ENCODE peak calls at places on chromosomes 6 and 20, in nine cellular contexts. D is CD4-positive, alpha-beta T cell; U is breast epithelium; R is Peyer's patch; F is heart left ventricle; J is A549; I is dorsolateral prefrontal cortex; S is right lobe of liver; P is hepatocyte. V is an unnamed sample.

GRCh38 chr6:38867726-38868125 is 152.6 kb downstream of the DNAH8 start:
- DNase-seq in I (no peak), U (no peak), J (no peak), F (no peak), P (no peak), D (no peak), S (no peak), R (no peak), V (no peak)

GRCh38 chr20:52105045-52105572 is 86.5 kb downstream of the ZFP64 start:
- DNase-seq in F (no peak), R (no peak), I (no peak), S (no peak), J (peak), D (no peak), U (no peak), P (peak), V (no peak)

GRCh38 chr6:28816909-28817807 is 106.6 kb downstream of the TRIM27 start:
- DNase-seq in S (no peak), F (no peak), J (peak), U (no peak), P (no peak), R (no peak), D (no peak), I (no peak), V (no peak)

GRCh38 chr6:37171141-37171969 is 1.4 kb downstream of the PIM1 start:
- DNase-seq in U (peak), S (peak), D (peak), F (peak), I (peak), J (no peak), R (peak), P (peak), V (peak)

GRCh38 chr6:33414592-33415271 is 3.2 kb downstream of the CUTA start:
- DNase-seq in R (no peak), I (no peak), F (no peak), D (no peak), J (no peak), U (no peak), P (no peak), S (no peak), V (no peak)

GRCh38 chr6:93784794-93785757 is 365.7 kb upstream of the EPHA7 start:
- DNase-seq in U (no peak), S (no peak), R (no peak), J (peak), I (no peak), D (no peak), F (no peak), P (no peak), V (no peak)

GRCh38 chr6:30483677-30484279 is 5.5 kb upstream of the HLA-E start:
- DNase-seq in J (peak), U (no peak), I (no peak), D (peak), S (no peak), P (peak), R (peak), F (no peak), V (no peak)

GRCh38 chr6:75128881-75129570 is 76.8 kb downstream of the COL12A1 start:
- DNase-seq in J (no peak), S (no peak), D (no peak), F (no peak), U (no peak), P (no peak), R (no peak), I (no peak), V (no peak)

GRCh38 chr6:136343700-136344099 is 54.1 kb upstream of the BCLAF1 start:
- DNase-seq in P (no peak), I (no peak), S (no peak), D (no peak), J (no peak), F (no peak), U (no peak), R (no peak), V (no peak)

GRCh38 chr6:56787209-56787608 is 144.5 kb upstream of the DST start:
- DNase-seq in D (no peak), U (no peak), F (no peak), I (no peak), P (no peak), J (no peak), S (no peak), R (no peak), V (no peak)

GRCh38 chr6:49556429-49556837 is 6.0 kb downstream of the C6orf141 start:
- DNase-seq in D (no peak), J (peak), F (no peak), R (peak), P (peak), I (no peak), S (no peak), U (no peak), V (peak)

GRCh38 chr6:170208171-170208601 is 82.7 kb downstream of the DLL1 start:
- DNase-seq in F (no peak), D (no peak), I (peak), J (no peak), R (no peak), P (no peak), S (no peak), U (no peak), V (peak)

GRCh38 chr20:953742-954141 is 37.6 kb upstream of the ANGPT4 start:
- DNase-seq in R (no peak), U (no peak), D (no peak), I (peak), J (no peak), F (no peak), S (no peak), P (no peak), V (no peak)

GRCh38 chr6:35611235-35611634 is 77.5 kb downstream of the FKBP5 start:
- DNase-seq in I (no peak), J (no peak), R (no peak), S (no peak), F (no peak), P (peak), U (no peak), D (no peak), V (no peak)

GRCh38 chr20:59289994-59290393 is 10.4 kb upstream of the EDN3 start:
- DNase-seq in R (peak), F (no peak), U (no peak), D (no peak), I (no peak), S (no peak), P (no peak), J (no peak), V (no peak)

DNA sequence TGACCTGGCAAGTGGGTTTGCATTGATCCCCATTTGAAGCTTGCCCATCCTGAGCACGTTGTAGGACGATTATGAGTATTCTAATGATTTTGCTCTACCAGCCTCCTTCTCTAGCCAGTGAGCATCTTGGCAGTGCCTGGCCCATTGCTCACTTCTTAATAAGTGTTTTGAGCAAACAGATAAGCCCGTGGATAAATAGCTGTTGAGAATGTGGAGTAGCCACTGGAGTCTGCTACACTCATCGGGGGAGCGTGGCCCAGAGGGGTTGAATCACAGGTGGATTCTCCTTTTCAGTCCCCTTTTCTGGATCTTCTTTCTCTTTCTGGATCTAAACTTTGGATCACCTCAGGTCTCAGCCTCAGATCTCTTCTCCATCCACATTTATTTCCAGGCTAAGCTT is 15.9 kb upstream of the EDN3 start:
- DNase-seq in J (no peak), F (no peak), P (no peak), S (no peak), R (no peak), D (no peak), U (no peak), I (no peak), V (no peak)
- H3K27ac ChIP-seq in J (no peak), F (no peak), P (no peak), S (no peak), R (no peak), D (no peak), U (no peak), I (no peak), V (no peak)

GRCh38 chr6:111483736-111484654 is 977 bp upstream of the REV3L start:
- DNase-seq in D (peak), U (peak), F (peak), J (peak), S (peak), P (peak), I (peak), R (peak), V (peak)
- TF ChIP-seq CTCF in D (no peak), U (no peak), F (no peak), J (no peak), S (no peak), P (no peak), I (no peak), R (no peak), V (no peak)

GRCh38 chr6:134517863-134518262 is 200.0 kb upstream of the SGK1 start:
- DNase-seq in S (no peak), U (no peak), F (no peak), I (no peak), P (no peak), J (no peak), R (no peak), D (no peak), V (no peak)

GRCh38 chr6:134521116-134521501 is 203.2 kb upstream of the SGK1 start:
- DNase-seq in J (no peak), I (no peak), F (no peak), S (no peak), U (no peak), P (no peak), R (no peak), D (no peak), V (no peak)

GRCh38 chr6:134517145-134517658 is 199.3 kb upstream of the SGK1 start:
- DNase-seq in I (no peak), S (peak), U (no peak), F (peak), R (peak), P (peak), D (no peak), J (peak), V (peak)

GRCh38 chr6:134520181-134521115 is 202.5 kb upstream of the SGK1 start:
- DNase-seq in I (no peak), F (no peak), P (peak), J (no peak), U (no peak), D (no peak), S (no peak), R (no peak), V (no peak)

GRCh38 chr6:134519456-134519855 is 201.5 kb upstream of the SGK1 start:
- DNase-seq in U (no peak), F (peak), D (peak), P (no peak), J (no peak), S (no peak), I (no peak), R (peak), V (no peak)
- H3K27ac ChIP-seq in U (no peak), F (peak), D (no peak), P (no peak), J (peak), S (peak), I (peak), R (no peak), V (no peak)

GRCh38 chr20:8388146-8388545 is 256.1 kb downstream of the PLCB1 start:
- DNase-seq in I (no peak), P (no peak), R (no peak), D (no peak), J (no peak), U (no peak), S (no peak), F (no peak), V (no peak)

GRCh38 chr20:8388707-8389106 is 256.6 kb downstream of the PLCB1 start:
- DNase-seq in R (no peak), J (no peak), D (no peak), F (no peak), U (no peak), S (no peak), I (no peak), P (no peak), V (no peak)

GRCh38 chr20:8390500-8390899 is 258.4 kb downstream of the PLCB1 start:
- DNase-seq in U (no peak), R (no peak), F (no peak), D (no peak), J (no peak), I (no peak), S (no peak), P (no peak), V (no peak)

GRCh38 chr20:8386991-8387390 is 254.9 kb downstream of the PLCB1 start:
- DNase-seq in P (no peak), D (no peak), R (no peak), J (no peak), U (no peak), S (no peak), I (no peak), F (no peak), V (no peak)

GRCh38 chr20:8389381-8390368 is 257.6 kb downstream of the PLCB1 start:
- DNase-seq in J (peak), I (no peak), S (no peak), F (no peak), R (no peak), P (peak), D (no peak), U (no peak), V (no peak)
- TF ChIP-seq CTCF in J (peak), I (peak), S (peak), F (peak), R (peak), P (peak), D (peak), U (peak), V (peak)

DNA sequence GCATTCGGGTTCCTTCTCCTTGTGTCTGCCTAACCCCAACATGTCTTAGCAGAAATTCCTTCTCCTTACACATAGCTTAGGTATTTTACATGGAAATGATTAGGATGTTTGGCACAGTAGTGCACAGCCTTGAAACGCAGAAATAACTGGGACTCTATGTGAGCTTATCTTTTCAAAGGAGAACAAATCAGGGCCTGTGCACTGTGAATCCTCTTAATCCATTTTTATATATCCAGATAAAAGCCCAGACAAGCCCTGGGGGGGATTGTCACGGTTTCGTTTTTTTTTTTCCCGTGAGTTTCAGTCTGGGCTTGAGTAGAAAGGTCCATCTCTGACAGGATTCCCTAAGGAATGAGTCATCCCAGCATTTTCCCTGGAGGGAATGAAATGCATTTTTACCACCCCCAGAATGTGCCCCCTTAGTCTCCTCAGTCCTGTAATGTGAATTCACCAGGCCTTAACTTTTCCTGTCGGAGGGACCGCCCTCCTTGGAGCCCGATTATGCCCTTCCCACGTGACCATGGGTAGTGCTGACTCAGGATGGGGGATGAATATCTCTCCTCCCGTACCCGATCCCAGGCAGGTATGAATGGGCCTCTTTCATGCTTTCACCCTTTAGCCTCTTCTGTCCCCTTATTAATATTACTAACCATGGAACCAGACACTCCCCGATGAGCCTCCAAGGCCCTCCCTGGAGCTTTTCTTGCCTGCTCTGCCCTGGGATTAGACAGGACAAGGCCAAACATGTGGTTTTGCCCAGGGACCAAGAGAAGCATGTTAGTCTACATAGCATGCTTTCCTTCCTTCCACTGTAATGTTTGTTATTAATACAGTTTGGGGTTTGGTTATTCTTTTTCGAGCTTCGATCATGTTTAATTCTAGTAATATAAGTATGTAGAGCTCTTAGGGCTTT is 23.9 kb upstream of the NAA20 start:
- DNase-seq in P (peak), J (peak), D (no peak), U (no peak), I (no peak), S (no peak), F (peak), R (no peak), V (no peak)
- H3K27ac ChIP-seq in P (peak), J (peak), D (no peak), U (peak), I (peak), S (no peak), F (peak), R (peak), V (peak)

GRCh38 chr6:150905769-150906168 is 40.3 kb downstream of the MTHFD1L start:
- DNase-seq in P (no peak), R (no peak), J (no peak), F (no peak), D (no peak), U (no peak), S (no peak), I (no peak), V (no peak)
- TF ChIP-seq CTCF in P (peak), R (no peak), J (peak), F (no peak), D (no peak), U (no peak), S (peak), I (no peak), V (no peak)

DNA sequence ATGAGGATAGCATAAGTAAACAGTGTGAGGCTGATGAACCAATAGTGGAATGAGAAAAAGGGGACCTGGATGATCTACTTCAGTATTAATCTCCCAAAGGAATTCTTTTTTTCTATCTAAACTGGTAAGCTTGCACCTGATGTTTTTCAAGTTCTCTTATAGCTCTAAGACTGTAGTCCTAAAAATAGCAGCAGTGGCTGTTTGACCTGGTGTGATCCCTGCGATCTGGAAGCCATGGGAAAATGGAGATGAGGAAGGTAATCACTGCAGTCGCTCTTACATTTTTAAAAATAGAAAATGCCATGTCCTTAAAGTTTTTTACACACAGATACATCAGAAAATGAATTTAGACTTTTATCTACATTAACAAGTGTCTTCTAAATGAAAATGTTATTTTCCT is 926.4 kb upstream of the SLC35B3 start:
- DNase-seq in F (no peak), P (no peak), D (no peak), I (no peak), R (no peak), U (no peak), J (no peak), S (no peak), V (no peak)
- H3K27ac ChIP-seq in F (no peak), P (no peak), D (no peak), I (no peak), R (no peak), U (no peak), J (no peak), S (no peak), V (no peak)

GRCh38 chr20:63579017-63579705 is 5.1 kb upstream of the HELZ2 start:
- DNase-seq in F (no peak), D (no peak), S (no peak), U (no peak), I (no peak), P (no peak), J (no peak), R (no peak), V (no peak)

GRCh38 chr20:63577317-63577894 is 3.4 kb upstream of the HELZ2 start:
- DNase-seq in J (no peak), U (peak), F (peak), P (no peak), R (peak), I (no peak), D (no peak), S (peak), V (no peak)

GRCh38 chr20:63582382-63583063 is 8.5 kb upstream of the HELZ2 start:
- DNase-seq in R (no peak), P (no peak), U (no peak), I (no peak), S (no peak), F (peak), D (no peak), J (no peak), V (no peak)

GRCh38 chr20:63578224-63579016 is 4.4 kb upstream of the HELZ2 start:
- DNase-seq in F (no peak), D (no peak), U (no peak), I (no peak), J (no peak), S (no peak), R (no peak), P (no peak), V (no peak)

GRCh38 chr20:63580796-63581461 is 6.9 kb upstream of the HELZ2 start:
- DNase-seq in D (peak), R (peak), J (peak), F (no peak), P (peak), I (no peak), S (no peak), U (peak), V (no peak)
- TF ChIP-seq CTCF in D (peak), R (peak), J (peak), F (peak), P (peak), I (peak), S (peak), U (peak), V (peak)

DNA sequence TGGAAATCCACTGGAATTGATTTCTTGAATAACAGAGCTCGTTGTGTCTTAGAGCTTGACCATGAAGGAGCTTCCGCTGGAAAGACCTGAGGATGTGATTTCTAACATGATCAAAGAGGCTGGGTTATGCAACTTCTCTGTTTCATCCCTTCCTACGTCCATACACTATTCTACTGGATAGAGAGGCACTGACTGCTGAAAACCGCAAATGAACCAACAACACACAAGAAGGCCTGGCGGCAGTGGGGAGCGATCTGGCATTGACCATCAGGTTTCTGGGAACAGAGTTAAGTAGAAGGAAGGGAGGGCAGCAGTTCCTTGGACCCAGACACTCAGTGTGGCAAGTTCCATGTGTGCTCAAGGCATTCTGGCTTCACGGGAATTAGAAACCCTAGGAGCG is 13.3 kb downstream of the LRRN4 start:
- DNase-seq in S (no peak), R (no peak), U (no peak), F (no peak), P (no peak), D (no peak), I (no peak), J (no peak), V (no peak)
- H3K27ac ChIP-seq in S (no peak), R (no peak), U (no peak), F (no peak), P (no peak), D (no peak), I (no peak), J (no peak), V (no peak)

DNA sequence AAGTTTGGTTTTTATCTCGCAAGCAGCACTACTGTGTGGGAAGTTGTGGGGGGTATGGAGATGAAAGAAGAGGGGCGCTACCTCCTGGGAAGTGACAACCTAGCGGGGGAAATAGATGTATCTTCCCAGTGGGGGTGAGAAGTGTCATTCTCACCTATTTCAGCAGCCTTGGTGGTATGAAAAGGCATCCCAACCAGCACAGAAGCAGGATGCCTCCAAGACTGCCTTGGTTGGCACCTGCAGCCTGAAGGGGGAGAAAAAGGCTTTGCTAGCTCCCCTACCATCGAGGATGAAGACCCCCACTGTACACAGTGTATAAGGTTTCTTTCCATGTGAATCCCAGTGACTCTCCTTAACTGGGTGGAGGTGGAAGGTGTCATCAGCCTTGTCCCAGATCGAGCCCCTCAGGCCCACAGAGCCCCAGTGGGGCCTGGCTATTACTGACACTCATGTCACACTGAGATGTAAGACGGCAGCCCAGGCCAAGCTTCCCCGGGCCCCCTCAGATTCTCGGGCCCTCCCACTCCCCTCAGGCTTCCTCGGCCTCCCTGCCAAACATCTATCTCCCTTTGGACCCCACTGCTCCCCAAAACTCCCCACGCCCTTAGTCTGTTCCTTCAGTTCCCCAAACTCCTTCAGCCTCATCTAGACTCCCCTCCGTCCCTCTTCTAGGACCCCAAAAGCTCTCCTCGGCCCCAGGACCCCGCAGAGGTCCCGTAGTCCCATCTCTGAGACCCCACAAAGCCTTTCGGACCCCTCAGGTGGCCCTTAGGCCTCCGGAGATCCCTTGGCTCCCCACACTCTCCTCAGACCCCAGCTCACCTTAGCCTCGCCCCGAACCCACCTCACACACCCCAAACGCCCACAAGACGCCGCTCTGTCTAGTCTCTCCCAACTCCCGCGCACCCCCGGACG is 688 bp downstream of the COMMD7 start:
- DNase-seq in U (no peak), R (peak), P (peak), J (no peak), I (no peak), F (no peak), D (no peak), S (no peak), V (no peak)
- TF ChIP-seq CTCF in U (no peak), R (no peak), P (no peak), J (no peak), I (no peak), F (no peak), D (no peak), S (no peak), V (no peak)